ENCODE peak calls at places on chromosomes 4 and X, in nine cellular contexts. One of them, this sample, is unnamed.
A peak's percentile ranks its signal among the peaks of the same experiment; 100 is the strongest.

GRCh38 chr4:2694691-2695090 is 61.4 kb downstream of the TNIP2 start:
- DNase-seq in activated T-cell treated with anti-CD3 and anti-CD28 coated beads for 24 hours: no peak
- DNase-seq in PC-3: no peak
- DNase-seq in iris pigment epithelial cell: peak; percentile 58
- DNase-seq in iPS-NIHi11: no peak
- DNase-seq in stomach: no peak
- DNase-seq in fibroblast of the aortic adventitia: no peak
- DNase-seq in progenitor cell of endocrine pancreas: no peak
- DNase-seq in H54: peak; percentile 61
- DNase-seq in this sample: no peak

GRCh38 chr4:174152717-174153466 is 130.6 kb downstream of the FBXO8 start:
- DNase-seq in activated T-cell treated with anti-CD3 and anti-CD28 coated beads for 24 hours: no peak
- DNase-seq in PC-3: no peak
- DNase-seq in iris pigment epithelial cell: peak; percentile 7
- DNase-seq in iPS-NIHi11: peak; percentile 11
- DNase-seq in stomach: no peak
- DNase-seq in fibroblast of the aortic adventitia: no peak
- DNase-seq in progenitor cell of endocrine pancreas: no peak
- DNase-seq in H54: no peak
- DNase-seq in this sample: no peak

GRCh38 chr4:94701606-94702300 is 56.0 kb upstream of the BMPR1B start:
- DNase-seq in activated T-cell treated with anti-CD3 and anti-CD28 coated beads for 24 hours: no peak
- DNase-seq in PC-3: no peak
- DNase-seq in iris pigment epithelial cell: no peak
- DNase-seq in iPS-NIHi11: no peak
- DNase-seq in stomach: no peak
- DNase-seq in fibroblast of the aortic adventitia: no peak
- DNase-seq in progenitor cell of endocrine pancreas: no peak
- DNase-seq in H54: no peak
- DNase-seq in this sample: no peak

GRCh38 chr4:22190855-22191254 is 242.3 kb upstream of the KCNIP4 start:
- DNase-seq in activated T-cell treated with anti-CD3 and anti-CD28 coated beads for 24 hours: no peak
- DNase-seq in PC-3: peak; percentile 93
- DNase-seq in iris pigment epithelial cell: peak; percentile 41
- DNase-seq in iPS-NIHi11: no peak
- DNase-seq in stomach: no peak
- DNase-seq in fibroblast of the aortic adventitia: peak; percentile 93
- DNase-seq in progenitor cell of endocrine pancreas: no peak
- DNase-seq in H54: peak; percentile 16
- DNase-seq in this sample: no peak

GRCh38 chr4:65669008-65669971 is 999 bp downstream of the EPHA5 start:
- DNase-seq in activated T-cell treated with anti-CD3 and anti-CD28 coated beads for 24 hours: no peak
- DNase-seq in PC-3: peak; percentile 25
- DNase-seq in iris pigment epithelial cell: no peak
- DNase-seq in iPS-NIHi11: no peak
- DNase-seq in stomach: no peak
- DNase-seq in fibroblast of the aortic adventitia: peak; percentile 67
- DNase-seq in progenitor cell of endocrine pancreas: peak; percentile 10
- DNase-seq in H54: no peak
- DNase-seq in this sample: no peak

GRCh38 chrX:29903365-29903764 is 312.0 kb upstream of the MAGEB2 start:
- DNase-seq in activated T-cell treated with anti-CD3 and anti-CD28 coated beads for 24 hours: no peak
- DNase-seq in PC-3: peak; percentile 23
- DNase-seq in iris pigment epithelial cell: peak; percentile 12
- DNase-seq in iPS-NIHi11: no peak
- DNase-seq in stomach: no peak
- DNase-seq in fibroblast of the aortic adventitia: peak; percentile 34
- DNase-seq in progenitor cell of endocrine pancreas: no peak
- DNase-seq in H54: no peak
- DNase-seq in this sample: no peak

GRCh38 chr4:132108784-132109183 is 1040.3 kb upstream of the PCDH10 start:
- DNase-seq in activated T-cell treated with anti-CD3 and anti-CD28 coated beads for 24 hours: no peak
- DNase-seq in PC-3: peak; percentile 38
- DNase-seq in iris pigment epithelial cell: peak; percentile 68
- DNase-seq in iPS-NIHi11: no peak
- DNase-seq in stomach: no peak
- DNase-seq in fibroblast of the aortic adventitia: peak; percentile 72
- DNase-seq in progenitor cell of endocrine pancreas: no peak
- DNase-seq in H54: no peak
- DNase-seq in this sample: no peak

GRCh38 chr4:33709247-33709646 is 2535.1 kb downstream of the ARAP2 start:
- DNase-seq in activated T-cell treated with anti-CD3 and anti-CD28 coated beads for 24 hours: no peak
- DNase-seq in PC-3: no peak
- DNase-seq in iris pigment epithelial cell: peak; percentile 73
- DNase-seq in iPS-NIHi11: no peak
- DNase-seq in stomach: no peak
- DNase-seq in fibroblast of the aortic adventitia: peak; percentile 60
- DNase-seq in progenitor cell of endocrine pancreas: no peak
- DNase-seq in H54: no peak
- DNase-seq in this sample: no peak

GRCh38 chr4:121726642-121727268 is 30.0 kb upstream of the ANXA5 start:
- DNase-seq in activated T-cell treated with anti-CD3 and anti-CD28 coated beads for 24 hours: no peak
- DNase-seq in PC-3: peak; percentile 79
- DNase-seq in iris pigment epithelial cell: peak; percentile 80
- DNase-seq in iPS-NIHi11: peak; percentile 57
- DNase-seq in stomach: no peak
- DNase-seq in fibroblast of the aortic adventitia: peak; percentile 83
- DNase-seq in progenitor cell of endocrine pancreas: no peak
- DNase-seq in H54: no peak
- DNase-seq in this sample: no peak

GRCh38 chr4:108878781-108879180 is 115.9 kb upstream of the ETNPPL start:
- DNase-seq in activated T-cell treated with anti-CD3 and anti-CD28 coated beads for 24 hours: no peak
- DNase-seq in PC-3: no peak
- DNase-seq in iris pigment epithelial cell: no peak
- DNase-seq in iPS-NIHi11: no peak
- DNase-seq in stomach: no peak
- DNase-seq in fibroblast of the aortic adventitia: no peak
- DNase-seq in progenitor cell of endocrine pancreas: no peak
- DNase-seq in H54: no peak
- DNase-seq in this sample: no peak

This sample was measured in omental fat pad.